ENCODE peak calls at places on chromosome 21, in four cellular contexts. R is activated CD8-positive, alpha-beta memory T cell treated with anti-CD3 and anti-CD28 coated beads for 48 hours; A is HEK293T; Z is HFF-Myc. D is an unnamed sample.

GRCh38 chr21:41777934-41778815 is 11.3 kb upstream of the RIPK4 start:
- DNase-seq in A (peak; percentile 83), R (no peak), Z (peak; percentile 65), D (peak; percentile 47)

GRCh38 chr21:43793243-43793642 is 3.9 kb downstream of the RRP1 start:
- DNase-seq in Z (no peak), A (no peak), R (no peak), D (no peak)

GRCh38 chr21:33666153-33666552 is 23.9 kb downstream of the ITSN1 start:
- DNase-seq in A (no peak), Z (no peak), R (no peak), D (no peak)

GRCh38 chr21:37915516-37915915 is 741 bp downstream of the KCNJ6 start:
- DNase-seq in A (no peak), Z (no peak), R (no peak), D (no peak)

GRCh38 chr21:26587621-26588260 is 14.7 kb upstream of the CYYR1 start:
- DNase-seq in Z (no peak), R (no peak), A (no peak), D (no peak)

GRCh38 chr21:42161401-42161956 is 57.5 kb upstream of the ABCG1 start:
- DNase-seq in Z (no peak), A (no peak), R (no peak), D (no peak)

GRCh38 chr21:38506606-38507331 is 8.5 kb upstream of the ERG start:
- DNase-seq in A (no peak), Z (no peak), R (no peak), D (no peak)

GRCh38 chr21:29215709-29216108 is 83.0 kb upstream of the BACH1 start:
- DNase-seq in Z (peak; percentile 63), R (no peak), A (no peak), D (no peak)

GRCh38 chr21:44785620-44786344 is 15.8 kb downstream of the UBE2G2 start:
- DNase-seq in Z (no peak), R (no peak), A (no peak), D (no peak)

GRCh38 chr21:26674324-26674723 is 101.2 kb upstream of the CYYR1 start:
- DNase-seq in R (no peak), A (no peak), Z (no peak), D (no peak)